ENCODE peak calls at places on chromosomes 2 and 18, in five cellular contexts. I, U, T, P and L are unnamed samples.

GRCh38 chr2:207505728-207506127 is 24.0 kb upstream of the CREB1 start:
- DNase-seq in U (no peak), T (no peak), P (no peak), I (peak; percentile 80), L (peak; percentile 50)

GRCh38 chr2:238771193-238771592 is 76.7 kb upstream of the TWIST2 start:
- DNase-seq in U (no peak), T (peak; percentile 54), I (peak; percentile 28), P (no peak), L (no peak)

GRCh38 chr2:206424134-206424533 is 19.2 kb upstream of the ADAM23 start:
- DNase-seq in P (no peak), U (no peak), T (no peak), I (no peak), L (peak; percentile 56)

GRCh38 chr2:173854840-173855239 is 110.3 kb downstream of the SP3 start:
- DNase-seq in U (no peak), T (no peak), I (peak; percentile 58), P (no peak), L (no peak)

GRCh38 chr2:96399342-96400048 is 63.9 kb downstream of the NCAPH start:
- DNase-seq in I (no peak), U (no peak), P (no peak), T (no peak), L (no peak)

GRCh38 chr2:24317491-24317920 is 42.8 kb downstream of the ITSN2 start:
- DNase-seq in I (peak; percentile 5), P (no peak), T (no peak), U (no peak), L (peak; percentile 12)

GRCh38 chr2:230230087-230230486 is 4.6 kb downstream of the SP140 start:
- DNase-seq in U (no peak), T (peak; percentile 64), P (no peak), I (peak; percentile 90), L (peak; percentile 88)

GRCh38 chr2:65722028-65722427 is 289.6 kb upstream of the SPRED2 start:
- DNase-seq in P (peak; percentile 29), U (no peak), T (peak; percentile 64), I (peak; percentile 10), L (peak; percentile 33)

GRCh38 chr2:151262629-151263028 is 966 bp upstream of the RBM43 start:
- DNase-seq in I (no peak), T (peak; percentile 30), U (no peak), P (no peak), L (no peak)

GRCh38 chr18:61825386-61825785 is 67.4 kb downstream of the RNF152 start:
- DNase-seq in P (no peak), T (no peak), I (peak; percentile 71), U (no peak), L (peak; percentile 69)

GRCh38 chr18:9062418-9062751 is 40.1 kb upstream of the NDUFV2 start:
- DNase-seq in P (no peak), T (no peak), I (no peak), U (no peak), L (no peak)

GRCh38 chr18:13597068-13597467 is 129.3 kb downstream of the FAM210A start:
- DNase-seq in I (no peak), T (no peak), P (no peak), U (no peak), L (no peak)

GRCh38 chr2:47274054-47274779 is 119.1 kb upstream of the STPG4 start:
- DNase-seq in I (peak; percentile 94), U (no peak), T (no peak), P (no peak), L (peak; percentile 94)

GRCh38 chr2:8855019-8855418 is 17.6 kb upstream of the KIDINS220 start:
- DNase-seq in U (no peak), I (no peak), P (no peak), T (no peak), L (no peak)

GRCh38 chr2:74876081-74876886 is 42.4 kb downstream of the HK2 start:
- DNase-seq in P (peak; percentile 39), T (peak; percentile 46), U (peak; percentile 57), I (peak; percentile 46), L (peak; percentile 71)

GRCh38 chr18:41009926-41010325 is 945.1 kb upstream of the PIK3C3 start:
- DNase-seq in I (no peak), P (no peak), T (no peak), U (no peak), L (no peak)

GRCh38 chr2:79860233-79861058 is 347.6 kb downstream of the CTNNA2 start:
- DNase-seq in T (no peak), P (peak; percentile 33), U (no peak), I (peak; percentile 21), L (peak; percentile 32)

GRCh38 chr2:4091869-4092268 is 388.5 kb downstream of the DCDC2C start:
- DNase-seq in T (no peak), I (no peak), U (no peak), P (no peak), L (no peak)

GRCh38 chr2:96636772-96637171 is 1.3 kb downstream of the KANSL3 start:
- DNase-seq in U (no peak), T (no peak), P (no peak), I (no peak), L (no peak)

GRCh38 chr2:168330624-168331423 is 83.4 kb upstream of the STK39 start:
- DNase-seq in I (no peak), T (no peak), U (no peak), P (no peak), L (no peak)

GRCh38 chr2:226080323-226080722 is 680.8 kb downstream of the NYAP2 start:
- DNase-seq in T (no peak), U (no peak), P (no peak), I (peak; percentile 93), L (peak; percentile 70)

GRCh38 chr2:26088038-26088643 is 54.3 kb downstream of the RAB10 start:
- DNase-seq in T (no peak), U (no peak), I (peak; percentile 36), P (no peak), L (peak; percentile 51)

GRCh38 chr18:63336366-63337099 is 17.0 kb upstream of the BCL2 start:
- DNase-seq in I (peak; percentile 96), T (no peak), P (no peak), U (no peak), L (peak; percentile 90)

GRCh38 chr2:189327879-189328351 is 113.4 kb upstream of the WDR75 start:
- DNase-seq in I (peak; percentile 37), P (no peak), T (no peak), U (no peak), L (no peak)

GRCh38 chr2:189751080-189751658 is 11.4 kb downstream of the OSGEPL1 start:
- DNase-seq in I (peak; percentile 25), P (peak; percentile 14), U (peak; percentile 50), T (peak; percentile 32), L (peak; percentile 46)

GRCh38 chr2:4763009-4763408 is 929.2 kb upstream of the SOX11 start:
- DNase-seq in P (peak; percentile 57), U (peak; percentile 63), T (peak; percentile 56), I (no peak), L (no peak)

GRCh38 chr2:161238559-161239415 is 69.4 kb upstream of the PSMD14 start:
- DNase-seq in U (peak; percentile 87), I (peak; percentile 23), P (peak; percentile 64), T (peak; percentile 89), L (peak; percentile 48)
- H3K14ac ChIP-seq in U (no peak overlapping the region), I (no peak overlapping the region), P (peak overlapping the region; percentile 56), T (peak overlapping the region; percentile 60), L (peak overlapping the region; percentile 75)

GRCh38 chr2:105744909-105745853 is at the start of gene NCK2:
- DNase-seq in I (peak; percentile 29), U (peak; percentile 68), P (peak; percentile 27), T (no peak), L (peak; percentile 41)
- H4K91ac ChIP-seq in I (no peak within 1 kb of the TSS), U (no peak within 1 kb of the TSS), P (no peak within 1 kb of the TSS), T (no peak within 1 kb of the TSS), L (peak within 1 kb of the TSS; percentile 71)

DNA sequence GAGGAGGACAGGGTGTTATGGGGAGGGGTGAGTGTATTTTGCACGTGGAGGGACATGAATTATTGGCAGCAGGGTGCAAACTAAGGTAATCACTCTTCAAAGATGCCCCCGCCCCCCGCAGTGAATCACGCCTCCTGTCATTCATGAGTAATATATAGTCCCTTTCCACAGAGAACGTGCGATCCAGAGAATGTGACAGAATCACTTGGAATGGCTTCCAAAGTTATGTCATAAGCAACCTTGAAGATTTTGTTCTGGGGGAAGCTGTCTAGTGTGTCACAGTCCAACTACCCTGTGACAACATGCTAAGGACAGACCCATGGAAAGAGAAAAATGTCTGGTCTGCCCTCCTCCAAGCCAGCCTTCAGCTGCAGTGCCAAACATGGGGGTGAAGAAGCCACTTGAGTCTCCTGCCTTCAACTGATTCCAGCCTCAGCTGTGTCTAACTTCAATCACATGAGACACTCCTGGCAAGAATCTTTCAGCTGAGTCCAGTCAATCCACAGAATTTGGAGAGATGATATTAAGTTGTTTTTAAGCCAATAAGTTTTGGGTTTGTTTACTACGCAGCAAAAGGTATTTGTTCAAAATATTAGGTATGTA is 259.1 kb downstream of the SS18 start:
- DNase-seq in I (no peak), P (no peak), U (no peak), T (no peak), L (no peak)
- H3K14ac ChIP-seq in I (no peak overlapping the region), P (no peak overlapping the region), U (no peak overlapping the region), T (no peak overlapping the region), L (no peak overlapping the region)

DNA sequence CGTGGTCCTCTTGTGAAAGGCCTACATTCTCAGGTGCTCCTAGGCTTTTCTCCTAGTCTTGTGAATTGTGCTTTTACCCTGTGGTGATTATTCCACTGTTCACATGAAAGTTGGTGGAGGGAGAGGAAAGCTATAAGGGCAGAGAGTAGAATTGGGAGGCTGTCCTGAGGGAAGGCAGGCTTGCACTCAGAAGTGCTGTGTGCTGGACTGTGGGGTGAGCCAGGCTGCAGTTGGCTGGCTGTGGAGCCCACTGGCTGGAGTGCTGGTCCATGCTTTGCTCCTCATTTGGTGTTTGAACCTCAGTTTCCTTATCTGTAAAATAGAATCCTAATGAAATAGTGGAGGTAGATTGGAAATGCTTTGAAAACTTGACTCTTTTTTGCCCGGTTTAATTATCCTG is 21.3 kb downstream of the LIMS1 start:
- DNase-seq in U (no peak), I (no peak), P (no peak), T (no peak), L (no peak)
- H4K91ac ChIP-seq in U (no peak overlapping the region), I (no peak overlapping the region), P (no peak overlapping the region), T (no peak overlapping the region), L (no peak overlapping the region)